ENCODE peak calls at places on chromosomes 13 and 19, in nine cellular contexts. One of them, this sample, is unnamed.

GRCh38 chr13:111940892-111941291 is 126.1 kb upstream of the SOX1 start:
- DNase-seq in T-helper 17 cell: no peak
- DNase-seq in activated naive CD8-positive, alpha-beta T cell treated with anti-CD3 and anti-CD28 coated beads, Interleukin-2, amount 50 U/mL, for 24 hours: no peak
- DNase-seq in fibroblast of mammary gland: no peak
- DNase-seq in stimulated activated CD8-positive, alpha-beta memory T cell treated with anti-CD3 and anti-CD28 coated beads, Interleukin-7, amount 100 ng/mL, for 1 hour: no peak
- DNase-seq in cardiac septum: peak
- DNase-seq in central memory CD4-positive, alpha-beta T cell: no peak
- DNase-seq in mucosa of descending colon: no peak
- DNase-seq in activated CD4-positive, alpha-beta T cell treated with anti-CD3 and anti-CD28 coated beads, Interleukin-2, amount 50 U/mL, for 48 hours: no peak
- DNase-seq in this sample: no peak

GRCh38 chr19:54024660-54025059 is 33.2 kb downstream of the CACNG6 start:
- DNase-seq in T-helper 17 cell: no peak
- DNase-seq in activated naive CD8-positive, alpha-beta T cell treated with anti-CD3 and anti-CD28 coated beads, Interleukin-2, amount 50 U/mL, for 24 hours: no peak
- DNase-seq in fibroblast of mammary gland: no peak
- DNase-seq in stimulated activated CD8-positive, alpha-beta memory T cell treated with anti-CD3 and anti-CD28 coated beads, Interleukin-7, amount 100 ng/mL, for 1 hour: no peak
- DNase-seq in cardiac septum: no peak
- DNase-seq in central memory CD4-positive, alpha-beta T cell: no peak
- DNase-seq in mucosa of descending colon: no peak
- DNase-seq in activated CD4-positive, alpha-beta T cell treated with anti-CD3 and anti-CD28 coated beads, Interleukin-2, amount 50 U/mL, for 48 hours: no peak
- DNase-seq in this sample: no peak

GRCh38 chr19:50706387-50706786 is 13.2 kb downstream of the SHANK1 start:
- DNase-seq in T-helper 17 cell: no peak
- DNase-seq in activated naive CD8-positive, alpha-beta T cell treated with anti-CD3 and anti-CD28 coated beads, Interleukin-2, amount 50 U/mL, for 24 hours: no peak
- DNase-seq in fibroblast of mammary gland: no peak
- DNase-seq in stimulated activated CD8-positive, alpha-beta memory T cell treated with anti-CD3 and anti-CD28 coated beads, Interleukin-7, amount 100 ng/mL, for 1 hour: no peak
- DNase-seq in cardiac septum: no peak
- DNase-seq in central memory CD4-positive, alpha-beta T cell: no peak
- DNase-seq in mucosa of descending colon: no peak
- DNase-seq in activated CD4-positive, alpha-beta T cell treated with anti-CD3 and anti-CD28 coated beads, Interleukin-2, amount 50 U/mL, for 48 hours: no peak
- DNase-seq in this sample: no peak

GRCh38 chr13:43990021-43990420 is 110.3 kb downstream of the LACC1 start:
- DNase-seq in T-helper 17 cell: no peak
- DNase-seq in activated naive CD8-positive, alpha-beta T cell treated with anti-CD3 and anti-CD28 coated beads, Interleukin-2, amount 50 U/mL, for 24 hours: no peak
- DNase-seq in fibroblast of mammary gland: no peak
- DNase-seq in stimulated activated CD8-positive, alpha-beta memory T cell treated with anti-CD3 and anti-CD28 coated beads, Interleukin-7, amount 100 ng/mL, for 1 hour: no peak
- DNase-seq in cardiac septum: no peak
- DNase-seq in central memory CD4-positive, alpha-beta T cell: no peak
- DNase-seq in mucosa of descending colon: no peak
- DNase-seq in activated CD4-positive, alpha-beta T cell treated with anti-CD3 and anti-CD28 coated beads, Interleukin-2, amount 50 U/mL, for 48 hours: no peak
- DNase-seq in this sample: no peak

GRCh38 chr13:71864094-71864980 is 2.7 kb downstream of the DACH1 start:
- DNase-seq in T-helper 17 cell: no peak
- DNase-seq in activated naive CD8-positive, alpha-beta T cell treated with anti-CD3 and anti-CD28 coated beads, Interleukin-2, amount 50 U/mL, for 24 hours: peak
- DNase-seq in fibroblast of mammary gland: no peak
- DNase-seq in stimulated activated CD8-positive, alpha-beta memory T cell treated with anti-CD3 and anti-CD28 coated beads, Interleukin-7, amount 100 ng/mL, for 1 hour: no peak
- DNase-seq in cardiac septum: peak
- DNase-seq in central memory CD4-positive, alpha-beta T cell: no peak
- DNase-seq in mucosa of descending colon: peak
- DNase-seq in activated CD4-positive, alpha-beta T cell treated with anti-CD3 and anti-CD28 coated beads, Interleukin-2, amount 50 U/mL, for 48 hours: no peak
- DNase-seq in this sample: peak

GRCh38 chr19:51448011-51448744 is 10.1 kb downstream of the SIGLEC8 start:
- DNase-seq in T-helper 17 cell: no peak
- DNase-seq in activated naive CD8-positive, alpha-beta T cell treated with anti-CD3 and anti-CD28 coated beads, Interleukin-2, amount 50 U/mL, for 24 hours: peak
- DNase-seq in fibroblast of mammary gland: no peak
- DNase-seq in stimulated activated CD8-positive, alpha-beta memory T cell treated with anti-CD3 and anti-CD28 coated beads, Interleukin-7, amount 100 ng/mL, for 1 hour: no peak
- DNase-seq in cardiac septum: no peak
- DNase-seq in central memory CD4-positive, alpha-beta T cell: no peak
- DNase-seq in mucosa of descending colon: no peak
- DNase-seq in activated CD4-positive, alpha-beta T cell treated with anti-CD3 and anti-CD28 coated beads, Interleukin-2, amount 50 U/mL, for 48 hours: peak
- DNase-seq in this sample: no peak

GRCh38 chr19:8086849-8087248 is 34.3 kb downstream of the CCL25 start:
- DNase-seq in T-helper 17 cell: no peak
- DNase-seq in activated naive CD8-positive, alpha-beta T cell treated with anti-CD3 and anti-CD28 coated beads, Interleukin-2, amount 50 U/mL, for 24 hours: no peak
- DNase-seq in fibroblast of mammary gland: no peak
- DNase-seq in stimulated activated CD8-positive, alpha-beta memory T cell treated with anti-CD3 and anti-CD28 coated beads, Interleukin-7, amount 100 ng/mL, for 1 hour: no peak
- DNase-seq in cardiac septum: no peak
- DNase-seq in central memory CD4-positive, alpha-beta T cell: no peak
- DNase-seq in mucosa of descending colon: no peak
- DNase-seq in activated CD4-positive, alpha-beta T cell treated with anti-CD3 and anti-CD28 coated beads, Interleukin-2, amount 50 U/mL, for 48 hours: no peak
- DNase-seq in this sample: no peak

GRCh38 chr13:43270043-43270830 is 246.9 kb downstream of the DNAJC15 start:
- DNase-seq in T-helper 17 cell: no peak
- DNase-seq in activated naive CD8-positive, alpha-beta T cell treated with anti-CD3 and anti-CD28 coated beads, Interleukin-2, amount 50 U/mL, for 24 hours: no peak
- DNase-seq in fibroblast of mammary gland: no peak
- DNase-seq in stimulated activated CD8-positive, alpha-beta memory T cell treated with anti-CD3 and anti-CD28 coated beads, Interleukin-7, amount 100 ng/mL, for 1 hour: no peak
- DNase-seq in cardiac septum: no peak
- DNase-seq in central memory CD4-positive, alpha-beta T cell: no peak
- DNase-seq in mucosa of descending colon: no peak
- DNase-seq in activated CD4-positive, alpha-beta T cell treated with anti-CD3 and anti-CD28 coated beads, Interleukin-2, amount 50 U/mL, for 48 hours: no peak
- DNase-seq in this sample: no peak

GRCh38 chr13:60358453-60358852 is 38.6 kb upstream of the TDRD3 start:
- DNase-seq in T-helper 17 cell: no peak
- DNase-seq in activated naive CD8-positive, alpha-beta T cell treated with anti-CD3 and anti-CD28 coated beads, Interleukin-2, amount 50 U/mL, for 24 hours: no peak
- DNase-seq in fibroblast of mammary gland: no peak
- DNase-seq in stimulated activated CD8-positive, alpha-beta memory T cell treated with anti-CD3 and anti-CD28 coated beads, Interleukin-7, amount 100 ng/mL, for 1 hour: no peak
- DNase-seq in cardiac septum: no peak
- DNase-seq in central memory CD4-positive, alpha-beta T cell: no peak
- DNase-seq in mucosa of descending colon: no peak
- DNase-seq in activated CD4-positive, alpha-beta T cell treated with anti-CD3 and anti-CD28 coated beads, Interleukin-2, amount 50 U/mL, for 48 hours: no peak
- DNase-seq in this sample: no peak

GRCh38 chr13:76632388-76633044 is 253.7 kb downstream of the KCTD12 start:
- DNase-seq in T-helper 17 cell: no peak
- DNase-seq in activated naive CD8-positive, alpha-beta T cell treated with anti-CD3 and anti-CD28 coated beads, Interleukin-2, amount 50 U/mL, for 24 hours: no peak
- DNase-seq in fibroblast of mammary gland: no peak
- DNase-seq in stimulated activated CD8-positive, alpha-beta memory T cell treated with anti-CD3 and anti-CD28 coated beads, Interleukin-7, amount 100 ng/mL, for 1 hour: no peak
- DNase-seq in cardiac septum: no peak
- DNase-seq in central memory CD4-positive, alpha-beta T cell: no peak
- DNase-seq in mucosa of descending colon: no peak
- DNase-seq in activated CD4-positive, alpha-beta T cell treated with anti-CD3 and anti-CD28 coated beads, Interleukin-2, amount 50 U/mL, for 48 hours: no peak
- DNase-seq in this sample: no peak